ENCODE peak calls at places on chromosome 13, in seven cellular contexts. H is HS-5; Q is neural crest cell; T is activated CD4-positive, alpha-beta T cell treated with anti-CD3 and anti-CD28 coated beads, Interleukin-2, amount 10 ng/mL, durations not matched to agents 7 days and 5 days; O is stimulated activated naive CD4-positive, alpha-beta T cell; W is activated CD8-positive, alpha-beta memory T cell treated with anti-CD3 and anti-CD28 coated beads for 1 hour; F is stimulated activated CD4-positive, alpha-beta T cell treated with anti-CD3 and anti-CD28 coated beads, Interleukin-15, amount 100 ng/mL, for 48 hours. S is an unnamed sample.
A peak's percentile ranks its signal among the peaks of the same experiment; 100 is the strongest.

GRCh38 chr13:45873491-45874360 is 22.2 kb upstream of the SIAH3 start:
- DNase-seq in H (peak; percentile 16), Q (no peak), T (no peak), O (no peak), W (no peak), F (no peak), S (no peak)

GRCh38 chr13:20882206-20882605 is 20.3 kb downstream of the XPO4 start:
- DNase-seq in H (no peak), Q (no peak), T (no peak), O (no peak), W (no peak), F (no peak), S (no peak)

GRCh38 chr13:93794197-93794885 is 567.7 kb downstream of the GPC6 start:
- DNase-seq in H (no peak), Q (no peak), T (peak; percentile 12), O (no peak), W (no peak), F (peak; percentile 55), S (no peak)

GRCh38 chr13:21212138-21212775 is 35.8 kb downstream of the MRPL57 start:
- DNase-seq in H (no peak), Q (no peak), T (no peak), O (no peak), W (no peak), F (no peak), S (no peak)

GRCh38 chr13:101085551-101085950 is 330.8 kb downstream of the NALCN start:
- DNase-seq in H (no peak), Q (no peak), T (no peak), O (no peak), W (no peak), F (no peak), S (no peak)

GRCh38 chr13:77022341-77022740 is 4.6 kb downstream of the FBXL3 start:
- DNase-seq in H (no peak), Q (no peak), T (no peak), O (no peak), W (no peak), F (no peak), S (no peak)

GRCh38 chr13:73467103-73467502 is 408.3 kb downstream of the KLF5 start:
- DNase-seq in H (no peak), Q (no peak), T (no peak), O (no peak), W (no peak), F (no peak), S (no peak)

GRCh38 chr13:40433577-40433976 is 232.9 kb downstream of the FOXO1 start:
- DNase-seq in H (no peak), Q (no peak), T (peak; percentile 48), O (no peak), W (peak; percentile 8), F (no peak), S (no peak)

GRCh38 chr13:21670883-21671792 is at the start of gene FGF9:
- DNase-seq in H (no peak), Q (peak; percentile 62), T (peak; percentile 78), O (peak; percentile 66), W (peak; percentile 69), F (peak; percentile 51), S (peak; percentile 84)

GRCh38 chr13:113475280-113475679 is 15.2 kb downstream of the DCUN1D2 start:
- DNase-seq in H (no peak), Q (no peak), T (no peak), O (no peak), W (no peak), F (no peak), S (no peak)

GRCh38 chr13:46160474-46161066 is 21.4 kb downstream of the LCP1 start:
- DNase-seq in H (no peak), Q (peak; percentile 39), T (peak; percentile 66), O (no peak), W (no peak), F (no peak), S (peak; percentile 79)

GRCh38 chr13:97493471-97493870 is 59.5 kb downstream of the RAP2A start:
- DNase-seq in H (no peak), Q (no peak), T (no peak), O (no peak), W (no peak), F (no peak), S (no peak)

GRCh38 chr13:46071590-46072249 is 19.2 kb upstream of the ZC3H13 start:
- DNase-seq in H (no peak), Q (no peak), T (no peak), O (no peak), W (no peak), F (no peak), S (peak; percentile 27)

GRCh38 chr13:35549481-35549880 is 73.0 kb upstream of the MAB21L1 start:
- DNase-seq in H (peak; percentile 41), Q (no peak), T (no peak), O (no peak), W (no peak), F (no peak), S (no peak)

GRCh38 chr13:59016250-59016649 is 1147.5 kb downstream of the DIAPH3 start:
- DNase-seq in H (no peak), Q (no peak), T (no peak), O (no peak), W (no peak), F (no peak), S (no peak)

GRCh38 chr13:110978390-110978789 is 63.5 kb upstream of the ANKRD10 start:
- DNase-seq in H (no peak), Q (no peak), T (no peak), O (no peak), W (no peak), F (no peak), S (peak; percentile 33)

GRCh38 chr13:80133631-80134083 is 207.3 kb downstream of the SPRY2 start:
- DNase-seq in H (no peak), Q (no peak), T (no peak), O (no peak), W (no peak), F (no peak), S (no peak)

GRCh38 chr13:113901231-113901630 is 37.4 kb upstream of the GAS6 start:
- DNase-seq in H (no peak), Q (no peak), T (no peak), O (no peak), W (no peak), F (no peak), S (no peak)

GRCh38 chr13:112606125-112607001 is 18.4 kb upstream of the TUBGCP3 start:
- DNase-seq in H (no peak), Q (peak; percentile 96), T (peak; percentile 87), O (peak; percentile 66), W (peak; percentile 82), F (peak; percentile 70), S (peak; percentile 89)

GRCh38 chr13:73317140-73317539 is 258.3 kb downstream of the KLF5 start:
- DNase-seq in H (no peak), Q (no peak), T (no peak), O (no peak), W (no peak), F (no peak), S (no peak)

GRCh38 chr13:67735651-67736050 is 505.5 kb upstream of the PCDH9 start:
- DNase-seq in H (no peak), Q (no peak), T (no peak), O (no peak), W (no peak), F (no peak), S (no peak)

GRCh38 chr13:25214371-25215252 is 42.5 kb upstream of the AMER2 start:
- DNase-seq in H (no peak), Q (no peak), T (no peak), O (no peak), W (no peak), F (no peak), S (no peak)

GRCh38 chr13:32039488-32040013 is 8.0 kb downstream of the FRY start:
- DNase-seq in H (no peak), Q (no peak), T (no peak), O (no peak), W (no peak), F (no peak), S (no peak)

GRCh38 chr13:65472336-65472735 is 1757.8 kb downstream of the PCDH9 start:
- DNase-seq in H (no peak), Q (no peak), T (no peak), O (no peak), W (no peak), F (no peak), S (no peak)

GRCh38 chr13:111429064-111429558 is 108.7 kb downstream of the TEX29 start:
- DNase-seq in H (no peak), Q (peak; percentile 67), T (peak; percentile 52), O (no peak), W (no peak), F (no peak), S (peak; percentile 53)

GRCh38 chr13:109394311-109394988 is 391.9 kb downstream of the IRS2 start:
- DNase-seq in H (no peak), Q (no peak), T (no peak), O (no peak), W (no peak), F (no peak), S (no peak)

S was measured in erythroblast.